ENCODE peak calls at places on chromosomes 5 and 9, in four cellular contexts. G is mesendoderm; Y is stimulated activated CD8-positive, alpha-beta memory T cell treated with anti-CD3 and anti-CD28 coated beads, Interleukin-2, amount 100 ng/mL, for 48 hours; Z is T follicular helper cell. O is an unnamed sample.

GRCh38 chr5:6480133-6481051 is 31.7 kb downstream of the UBE2QL1 start:
- DNase-seq in Z (no peak), Y (no peak), G (peak), O (no peak)

GRCh38 chr5:113612060-113612496 is 98.6 kb downstream of the YTHDC2 start:
- DNase-seq in Y (no peak), G (peak), Z (no peak), O (no peak)

GRCh38 chr5:103441523-103441922 is 121.1 kb downstream of the NUDT12 start:
- DNase-seq in G (peak), Y (no peak), Z (no peak), O (no peak)

GRCh38 chr5:16135003-16135402 is 44.6 kb downstream of the MARCHF11 start:
- DNase-seq in Y (no peak), G (peak), Z (no peak), O (no peak)

GRCh38 chr9:16245756-16246440 is 624.6 kb downstream of the BNC2 start:
- DNase-seq in Z (no peak), G (no peak), Y (no peak), O (no peak)

GRCh38 chr9:135045264-135046155 is 42.0 kb upstream of the OLFM1 start:
- DNase-seq in Z (no peak), G (no peak), Y (no peak), O (no peak)

GRCh38 chr5:179300834-179301233 is 44.4 kb downstream of the ADAMTS2 start:
- DNase-seq in Z (no peak), G (no peak), Y (no peak), O (no peak)

GRCh38 chr9:129962889-129963703 is 79.9 kb downstream of the FNBP1 start:
- DNase-seq in G (peak), Z (peak), Y (peak), O (no peak)

GRCh38 chr9:113807173-113808061 is 68.7 kb upstream of the ZNF618 start:
- DNase-seq in Y (peak), Z (peak), G (peak), O (peak)

GRCh38 chr5:84228266-84228665 is 156.4 kb downstream of the EDIL3 start:
- DNase-seq in Z (no peak), G (no peak), Y (no peak), O (no peak)

GRCh38 chr9:1018121-1018520 is 32.0 kb upstream of the DMRT2 start:
- DNase-seq in Z (no peak), G (peak), Y (no peak), O (no peak)

GRCh38 chr5:7878381-7878873 is 9.5 kb downstream of the MTRR start:
- DNase-seq in G (no peak), Z (no peak), Y (no peak), O (no peak)

GRCh38 chr9:86605303-86605702 is 251.1 kb upstream of the TUT7 start:
- DNase-seq in Y (no peak), Z (no peak), G (no peak), O (no peak)

GRCh38 chr9:130500340-130500771 is 55.6 kb downstream of the ASS1 start:
- DNase-seq in G (no peak), Y (no peak), Z (no peak), O (no peak)

GRCh38 chr5:93594591-93595419 is 11.8 kb downstream of the NR2F1 start:
- DNase-seq in G (peak), Y (no peak), Z (no peak), O (no peak)

GRCh38 chr9:134163374-134164196 is 779 bp downstream of the RNU6ATAC start:
- DNase-seq in Z (peak), Y (peak), G (peak), O (no peak)

GRCh38 chr9:37975639-37976038 is 71.7 kb upstream of the SLC25A51 start:
- DNase-seq in G (no peak), Z (no peak), Y (no peak), O (no peak)

GRCh38 chr9:76609285-76610008 is 150.5 kb downstream of the GCNT1 start:
- DNase-seq in Y (no peak), G (no peak), Z (no peak), O (no peak)

O was measured in GDM1.